ENCODE peak calls at places on chromosomes 4 and X, in six cellular contexts. Z is Right ventricle myocardium inferior, E is NCI-H1092, K is HuH-7, T is substantia nigra, C is fibroblast of lung. J is an unnamed sample.

GRCh38 chrX:11665144-11666040 is at the start of gene ARHGAP6:
- DNase-seq in E (no peak), C (peak), Z (peak), K (no peak), T (no peak), J (peak)

GRCh38 chr4:57312296-57312695 is 202.1 kb upstream of the IGFBP7 start:
- DNase-seq in K (no peak), E (no peak), Z (no peak), C (no peak), T (no peak), J (no peak)

GRCh38 chr4:82042042-82042441 is 331.7 kb downstream of the HNRNPD start:
- DNase-seq in K (no peak), C (no peak), E (no peak), Z (no peak), T (no peak), J (no peak)

GRCh38 chr4:78585633-78586032 is 34.1 kb downstream of the ANXA3 start:
- DNase-seq in T (no peak), E (no peak), C (peak), Z (no peak), K (no peak), J (no peak)

GRCh38 chr4:78297075-78297815 is 240.1 kb downstream of the FRAS1 start:
- DNase-seq in C (peak), T (no peak), K (no peak), Z (no peak), E (no peak), J (no peak)

GRCh38 chr4:146368209-146368608 is 153.5 kb downstream of the SLC10A7 start:
- DNase-seq in Z (no peak), T (no peak), E (no peak), C (no peak), K (no peak), J (no peak)

GRCh38 chrX:135389717-135390116 is 32.0 kb upstream of the SMIM10L2A start:
- DNase-seq in K (no peak), Z (no peak), T (no peak), C (peak), E (no peak), J (no peak)

GRCh38 chr4:105433421-105433820 is 40.4 kb downstream of the PPA2 start:
- DNase-seq in C (no peak), E (no peak), T (no peak), Z (no peak), K (no peak), J (no peak)

GRCh38 chr4:187176261-187176910 is 452.7 kb upstream of the FAT1 start:
- DNase-seq in C (no peak), T (no peak), Z (no peak), K (no peak), E (no peak), J (no peak)

GRCh38 chr4:142367326-142368188 is 478.5 kb downstream of the INPP4B start:
- DNase-seq in T (no peak), E (no peak), Z (no peak), C (no peak), K (no peak), J (no peak)

GRCh38 chr4:75089206-75089605 is 156.3 kb downstream of the PARM1 start:
- DNase-seq in C (no peak), Z (no peak), E (no peak), K (peak), T (no peak), J (no peak)

GRCh38 chr4:24930136-24930535 is 17.3 kb upstream of the CCDC149 start:
- DNase-seq in T (no peak), C (peak), E (no peak), K (no peak), Z (no peak), J (no peak)

GRCh38 chrX:17976955-17977354 is 115.9 kb upstream of the RAI2 start:
- DNase-seq in Z (no peak), T (no peak), E (no peak), K (no peak), C (no peak), J (no peak)

GRCh38 chr4:15149842-15150592 is 147.7 kb downstream of the CPEB2 start:
- DNase-seq in T (peak), K (peak), C (peak), Z (peak), E (peak), J (peak)

GRCh38 chrX:119266364-119266995 is 30.4 kb downstream of the PGRMC1 start:
- DNase-seq in T (peak), E (no peak), K (peak), Z (no peak), C (no peak), J (no peak)

GRCh38 chrX:16484338-16484737 is 165.6 kb upstream of the S100G start:
- DNase-seq in E (no peak), T (no peak), C (peak), K (no peak), Z (no peak), J (no peak)

GRCh38 chr4:168632246-168632832 is 135.5 kb downstream of the PALLD start:
- DNase-seq in T (no peak), E (no peak), Z (no peak), C (peak), K (no peak), J (no peak)

GRCh38 chr4:2484993-2485392 is 16.1 kb downstream of the RNF4 start:
- DNase-seq in T (peak), K (no peak), Z (peak), C (peak), E (no peak), J (no peak)

GRCh38 chr4:141391293-141391692 is 170.6 kb downstream of the ZNF330 start:
- DNase-seq in T (no peak), E (no peak), C (peak), Z (no peak), K (no peak), J (no peak)

GRCh38 chrX:66602381-66602938 is 36.4 kb downstream of the EDA2R start:
- DNase-seq in Z (no peak), K (no peak), E (no peak), C (no peak), T (no peak), J (no peak)

J was measured in progenitor cell of endocrine pancreas.